ENCODE peak calls at places on chromosomes 5 and 9, in four cellular contexts. One of them, this sample, is unnamed.

GRCh38 chr5:2009986-2010914 is 127.5 kb upstream of the IRX4 start:
- DNase-seq in ureter: no peak
- DNase-seq in dorsolateral prefrontal cortex: no peak
- DNase-seq in occipital lobe: no peak
- DNase-seq in this sample: no peak

GRCh38 chr5:91162534-91163381 is 220.4 kb downstream of the ARRDC3 start:
- DNase-seq in ureter: peak
- DNase-seq in dorsolateral prefrontal cortex: no peak
- DNase-seq in occipital lobe: peak
- DNase-seq in this sample: peak

GRCh38 chr9:36676823-36677521 is 104.3 kb downstream of the MELK start:
- DNase-seq in ureter: no peak
- DNase-seq in dorsolateral prefrontal cortex: no peak
- DNase-seq in occipital lobe: no peak
- DNase-seq in this sample: no peak

GRCh38 chr5:53343187-53343586 is 137.2 kb upstream of the FST start:
- DNase-seq in ureter: no peak
- DNase-seq in dorsolateral prefrontal cortex: no peak
- DNase-seq in occipital lobe: no peak
- DNase-seq in this sample: no peak

GRCh38 chr9:14814229-14814628 is 91.7 kb upstream of the CER1 start:
- DNase-seq in ureter: no peak
- DNase-seq in dorsolateral prefrontal cortex: no peak
- DNase-seq in occipital lobe: no peak
- DNase-seq in this sample: no peak

GRCh38 chr5:140725799-140726471 is 25.7 kb downstream of the ZMAT2 start:
- DNase-seq in ureter: peak
- DNase-seq in dorsolateral prefrontal cortex: no peak
- DNase-seq in occipital lobe: no peak
- DNase-seq in this sample: peak

GRCh38 chr9:114214181-114214580 is 58.8 kb downstream of the COL27A1 start:
- DNase-seq in ureter: no peak
- DNase-seq in dorsolateral prefrontal cortex: no peak
- DNase-seq in occipital lobe: no peak
- DNase-seq in this sample: no peak

GRCh38 chr5:169656125-169656990 is 19.3 kb downstream of the DOCK2 start:
- DNase-seq in ureter: no peak
- DNase-seq in dorsolateral prefrontal cortex: no peak
- DNase-seq in occipital lobe: no peak
- DNase-seq in this sample: no peak

GRCh38 chr9:93094294-93095204 is 1.5 kb upstream of the CARD19 start:
- DNase-seq in ureter: peak
- DNase-seq in dorsolateral prefrontal cortex: no peak
- DNase-seq in occipital lobe: no peak
- DNase-seq in this sample: no peak

GRCh38 chr5:170315154-170315553 is 17.6 kb upstream of the LCP2 start:
- DNase-seq in ureter: peak
- DNase-seq in dorsolateral prefrontal cortex: peak
- DNase-seq in occipital lobe: peak
- DNase-seq in this sample: no peak

GRCh38 chr5:41925555-41925946 is 470 bp downstream of the FBXO4 start:
- DNase-seq in ureter: peak
- DNase-seq in dorsolateral prefrontal cortex: no peak
- DNase-seq in occipital lobe: peak
- DNase-seq in this sample: peak

GRCh38 chr9:69748304-69748703 is 11.5 kb downstream of the PTAR1 start:
- DNase-seq in ureter: no peak
- DNase-seq in dorsolateral prefrontal cortex: no peak
- DNase-seq in occipital lobe: no peak
- DNase-seq in this sample: peak

GRCh38 chr5:138438724-138439536 is at the start of gene REEP2:
- DNase-seq in ureter: no peak
- DNase-seq in dorsolateral prefrontal cortex: peak
- DNase-seq in occipital lobe: peak
- DNase-seq in this sample: peak